ENCODE peak calls at places on chromosomes 2 and 18, in five cellular contexts. E, B, M, H and R are unnamed samples. For H3K4me1, the result is how much of the 10 kb centered on the place peaks cover.

GRCh38 chr2:205731521-205731965 is 49.2 kb downstream of the NRP2 start:
- DNase-seq in B (peak), E (no peak), M (no peak), H (no peak), R (no peak)

GRCh38 chr2:58834404-58834803 is 593.3 kb upstream of the FANCL start:
- DNase-seq in E (peak), H (no peak), B (peak), M (no peak), R (peak)

GRCh38 chr2:182447843-182448242 is 21.0 kb upstream of the PDE1A start:
- DNase-seq in E (peak), M (no peak), B (peak), H (no peak), R (no peak)

GRCh38 chr2:100241236-100241635 is 81.1 kb downstream of the LONRF2 start:
- DNase-seq in E (no peak), H (no peak), M (no peak), B (no peak), R (no peak)

GRCh38 chr2:237497820-237498128 is 10.7 kb downstream of the MLPH start:
- DNase-seq in E (no peak), H (no peak), B (peak), M (no peak), R (no peak)

GRCh38 chr2:213125646-213126347 is 25.6 kb downstream of the IKZF2 start:
- DNase-seq in B (no peak), E (no peak), M (peak), H (no peak), R (no peak)

GRCh38 chr2:227503433-227504406 is 31.8 kb downstream of the AGFG1 start:
- DNase-seq in H (peak), E (no peak), M (no peak), B (peak), R (no peak)

GRCh38 chr2:55418512-55419235 is 982 bp downstream of the CCDC88A start:
- DNase-seq in M (peak), E (no peak), B (no peak), H (no peak), R (no peak)

GRCh38 chr18:42929857-42930256 is 185.6 kb downstream of the RIT2 start:
- DNase-seq in B (peak), M (no peak), E (no peak), H (no peak), R (no peak)

GRCh38 chr2:39504790-39505335 is 67.8 kb upstream of the MAP4K3 start:
- DNase-seq in B (peak), M (no peak), H (no peak), E (no peak), R (no peak)

GRCh38 chr2:206683546-206683945 is 34.6 kb downstream of the DYTN start:
- DNase-seq in E (no peak), H (no peak), M (no peak), B (no peak), R (no peak)

GRCh38 chr2:126890136-126890961 is 8.3 kb upstream of the TEX51 start:
- DNase-seq in M (no peak), H (no peak), E (no peak), B (no peak), R (peak)

GRCh38 chr18:77632738-77633137 is 383.1 kb downstream of the GALR1 start:
- DNase-seq in B (no peak), H (no peak), E (no peak), M (no peak), R (no peak)

GRCh38 chr2:143521404-143521803 is 392.2 kb downstream of the ARHGAP15 start:
- DNase-seq in M (no peak), E (no peak), B (no peak), H (no peak), R (no peak)

GRCh38 chr2:112154246-112155110 is 16.3 kb downstream of the FBLN7 start:
- DNase-seq in B (no peak), M (no peak), H (no peak), E (no peak), R (no peak)

GRCh38 chr2:30149513-30149912 is 2.7 kb downstream of the YPEL5 start:
- DNase-seq in M (no peak), B (peak), E (peak), H (peak), R (peak)

GRCh38 chr2:140498360-140498759 is 1632.5 kb downstream of the LRP1B start:
- DNase-seq in B (no peak), E (no peak), M (no peak), H (no peak), R (no peak)

GRCh38 chr18:3593381-3593903 is 143.5 kb downstream of the TGIF1 start:
- DNase-seq in B (peak), M (peak), E (peak), H (no peak), R (no peak)

GRCh38 chr18:33536904-33537303 is 41.1 kb upstream of the ASXL3 start:
- DNase-seq in M (no peak), B (no peak), E (no peak), H (no peak), R (no peak)

GRCh38 chr2:231800493-231801091 is 14.3 kb downstream of the COPS7B start:
- DNase-seq in M (peak), B (peak), H (no peak), E (peak), R (peak)

GRCh38 chr18:9690418-9691178 is 17.5 kb upstream of the RAB31 start:
- DNase-seq in M (no peak), E (no peak), B (no peak), H (no peak), R (no peak)

GRCh38 chr2:190634381-190634780 is 14.5 kb upstream of the NAB1 start:
- DNase-seq in M (no peak), E (no peak), B (no peak), H (no peak), R (no peak)

GRCh38 chr2:18047114-18047695 is 168.7 kb downstream of the KCNS3 start:
- DNase-seq in B (peak), E (no peak), H (no peak), M (no peak), R (no peak)

GRCh38 chr2:150370600-150370999 is 116.9 kb downstream of the RND3 start:
- DNase-seq in E (no peak), H (no peak), M (no peak), B (no peak), R (no peak)

GRCh38 chr2:200765139-200765951 is 46.4 kb upstream of the BZW1 start:
- DNase-seq in E (no peak), M (no peak), H (peak), B (peak), R (no peak)

GRCh38 chr2:2260691-2261268 is 70.3 kb downstream of the MYT1L start:
- DNase-seq in H (no peak), E (peak), B (no peak), M (peak), R (no peak)

GRCh38 chr2:27016801-27017325 is 15.9 kb upstream of the TMEM214 start:
- DNase-seq in M (peak), E (peak), B (peak), H (peak), R (peak)

GRCh38 chr2:144770616-144771230 is 250.8 kb upstream of the ZEB2 start:
- DNase-seq in M (no peak), E (no peak), B (no peak), H (no peak), R (no peak)

GRCh38 chr2:201643216-201643651 is at the start of gene TMEM237:
- DNase-seq in B (no peak), E (peak), H (no peak), M (peak), R (peak)

GRCh38 chr2:235390108-235390815 is 103.6 kb upstream of the AGAP1 start:
- DNase-seq in M (no peak), H (no peak), E (no peak), B (no peak), R (no peak)

DNA sequence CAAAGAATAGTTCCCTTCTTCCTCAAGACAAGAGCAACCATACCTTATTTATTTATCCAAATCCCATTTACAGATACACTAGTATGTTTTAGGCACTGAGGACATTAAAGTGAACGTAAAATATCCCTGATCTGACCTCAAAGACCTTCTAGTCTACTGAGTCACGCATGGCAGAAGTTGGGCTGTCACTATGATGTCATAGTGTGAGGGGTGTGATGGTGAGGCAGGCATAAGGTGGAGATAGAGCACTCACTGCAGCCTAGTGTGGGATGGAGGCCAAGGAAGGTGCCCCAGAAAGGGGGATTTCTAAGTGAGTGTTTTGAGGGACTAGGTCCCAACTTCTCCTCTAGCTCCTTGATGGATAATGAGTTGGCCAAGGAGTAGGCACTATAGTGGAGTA is 249.5 kb upstream of the SKOR2 start:
- DNase-seq in B (no peak), E (no peak), H (no peak), M (no peak), R (no peak)
- H3K4me1 ChIP-seq in B (under half), E (under half), H (under half), M (under half), R (under half)

GRCh38 chr18:74485860-74486849 is 10.0 kb upstream of the CNDP2 start:
- DNase-seq in M (no peak), B (peak), H (no peak), E (no peak), R (no peak)
- H3K4me2 ChIP-seq in M (no peak), B (no peak), H (no peak), E (no peak), R (no peak)

DNA sequence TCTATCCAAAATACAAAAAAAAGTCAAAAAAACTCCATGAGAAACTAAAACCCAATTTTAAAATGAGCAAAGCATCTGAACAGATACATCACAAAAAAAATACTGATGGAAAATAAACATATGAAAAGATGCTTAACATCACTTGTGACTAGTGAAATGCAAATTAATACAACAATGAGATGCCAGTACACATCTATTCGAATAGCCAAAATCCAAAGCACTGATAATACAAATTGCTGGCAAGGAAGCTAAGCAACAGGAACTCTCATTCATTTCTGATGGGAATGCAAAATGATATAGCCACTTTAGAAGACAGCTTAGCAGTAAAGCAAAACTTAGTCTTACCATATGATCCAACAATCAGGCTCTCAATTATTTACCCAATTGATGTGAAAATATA is 190.2 kb upstream of the FN1 start:
- DNase-seq in H (no peak), B (no peak), M (no peak), E (no peak), R (no peak)
- H3K4me1 ChIP-seq in H (under half), B (under half), M (under half), E (under half), R (under half)

GRCh38 chr18:6719914-6720692 is 9.4 kb upstream of the ARHGAP28 start:
- DNase-seq in E (no peak), H (no peak), B (no peak), M (no peak), R (no peak)
- H3K4me2 ChIP-seq in E (no peak), H (no peak), B (no peak), M (no peak), R (no peak)

GRCh38 chr18:59902180-59902992 is 2.6 kb downstream of the PMAIP1 start:
- DNase-seq in M (no peak), B (peak), E (no peak), H (peak), R (no peak)
- H3K4me1 ChIP-seq in M (under half), B (under half), E (under half), H (under half), R (under half)